ENCODE peak calls at places on chromosome 17, in ten cellular contexts. O, K, F, A, W, U, E, L, M and G are unnamed samples.

GRCh38 chr17:40293363-40293762 is 5.7 kb downstream of the CDC6 start:
- DNase-seq in O (no peak), K (no peak), F (no peak), A (no peak), W (no peak), U (no peak), E (no peak), L (no peak), M (no peak), G (no peak)

GRCh38 chr17:4908711-4909496 is 6.0 kb upstream of the CHRNE start:
- DNase-seq in O (peak), K (peak), F (peak), A (peak), W (peak), U (peak), E (peak), L (peak), M (peak), G (peak)

GRCh38 chr17:41687828-41688640 is 651 bp upstream of the EIF1 start:
- DNase-seq in O (peak), K (no peak), F (peak), A (peak), W (peak), U (peak), E (peak), L (peak), M (peak), G (no peak)

GRCh38 chr17:82092628-82092994 is 5.4 kb downstream of the FASN start:
- DNase-seq in O (no peak), K (no peak), F (no peak), A (no peak), W (peak), U (no peak), E (no peak), L (no peak), M (no peak), G (no peak)

GRCh38 chr17:56819030-56819429 is 14.7 kb downstream of the C17orf67 start:
- DNase-seq in O (no peak), K (no peak), F (no peak), A (no peak), W (no peak), U (no peak), E (no peak), L (no peak), M (no peak), G (no peak)

GRCh38 chr17:36749493-36749892 is 148.1 kb downstream of the MRM1 start:
- DNase-seq in O (no peak), K (no peak), F (no peak), A (no peak), W (no peak), U (no peak), E (no peak), L (peak), M (no peak), G (no peak)

GRCh38 chr17:36682804-36683203 is 81.4 kb downstream of the MRM1 start:
- DNase-seq in O (no peak), K (no peak), F (no peak), A (no peak), W (no peak), U (no peak), E (no peak), L (no peak), M (no peak), G (no peak)

GRCh38 chr17:17911003-17911613 is 61.1 kb downstream of the TOM1L2 start:
- DNase-seq in O (no peak), K (no peak), F (no peak), A (no peak), W (no peak), U (no peak), E (no peak), L (no peak), M (no peak), G (no peak)

GRCh38 chr17:28570716-28571254 is 539 bp downstream of the PIGS start:
- DNase-seq in O (peak), K (no peak), F (no peak), A (no peak), W (no peak), U (no peak), E (peak), L (peak), M (peak), G (no peak)

GRCh38 chr17:45261577-45262515 is at the start of gene SPATA32:
- DNase-seq in O (peak), K (no peak), F (peak), A (no peak), W (peak), U (no peak), E (no peak), L (no peak), M (peak), G (no peak)

GRCh38 chr17:65170839-65171238 is 33.7 kb downstream of the RGS9 start:
- DNase-seq in O (no peak), K (no peak), F (peak), A (no peak), W (peak), U (no peak), E (no peak), L (peak), M (no peak), G (peak)

GRCh38 chr17:40560592-40561293 is 4.5 kb downstream of the CCR7 start:
- DNase-seq in O (peak), K (peak), F (peak), A (peak), W (peak), U (no peak), E (no peak), L (no peak), M (peak), G (peak)

GRCh38 chr17:61139219-61139618 is 260.4 kb upstream of the TBX2 start:
- DNase-seq in O (no peak), K (peak), F (peak), A (peak), W (peak), U (no peak), E (peak), L (no peak), M (peak), G (peak)

GRCh38 chr17:64230551-64231408 is 32.3 kb downstream of the TEX2 start:
- DNase-seq in O (no peak), K (no peak), F (no peak), A (no peak), W (no peak), U (peak), E (peak), L (no peak), M (no peak), G (peak)

GRCh38 chr17:36592316-36592710 is 634 bp downstream of the DHRS11 start:
- DNase-seq in O (peak), K (peak), F (no peak), A (no peak), W (no peak), U (peak), E (peak), L (no peak), M (no peak), G (no peak)

GRCh38 chr17:12545877-12546513 is 119.7 kb upstream of the MYOCD start:
- DNase-seq in O (peak), K (no peak), F (no peak), A (no peak), W (no peak), U (peak), E (peak), L (no peak), M (peak), G (peak)

GRCh38 chr17:33013596-33014375 is 22.1 kb downstream of the SPACA3 start:
- DNase-seq in O (no peak), K (no peak), F (no peak), A (no peak), W (no peak), U (no peak), E (no peak), L (no peak), M (no peak), G (no peak)

GRCh38 chr17:76262732-76263344 is 2.3 kb upstream of the UBALD2 start:
- DNase-seq in O (no peak), K (peak), F (peak), A (peak), W (no peak), U (no peak), E (no peak), L (no peak), M (peak), G (no peak)

GRCh38 chr17:48131216-48131824 is 23.8 kb downstream of the SNX11 start:
- DNase-seq in O (peak), K (peak), F (peak), A (no peak), W (no peak), U (peak), E (peak), L (peak), M (peak), G (peak)

GRCh38 chr17:68378202-68379149 is 78.8 kb downstream of the WIPI1 start:
- DNase-seq in O (no peak), K (no peak), F (peak), A (no peak), W (peak), U (peak), E (peak), L (no peak), M (no peak), G (peak)

GRCh38 chr17:1590031-1590746 is 27.6 kb upstream of the PITPNA start:
- DNase-seq in O (peak), K (no peak), F (peak), A (no peak), W (peak), U (peak), E (peak), L (no peak), M (no peak), G (peak)

GRCh38 chr17:64032081-64032480 is 11.6 kb upstream of the ICAM2 start:
- DNase-seq in O (peak), K (no peak), F (no peak), A (no peak), W (no peak), U (no peak), E (no peak), L (no peak), M (no peak), G (peak)

GRCh38 chr17:20266806-20267458 is 200.4 kb downstream of the LGALS9B start:
- DNase-seq in O (peak), K (no peak), F (no peak), A (no peak), W (no peak), U (peak), E (peak), L (no peak), M (no peak), G (peak)

GRCh38 chr17:81263371-81264181 is 24.5 kb downstream of the NDUFAF8 start:
- DNase-seq in O (no peak), K (no peak), F (no peak), A (no peak), W (no peak), U (no peak), E (no peak), L (no peak), M (no peak), G (no peak)

GRCh38 chr17:9513266-9513665 is 62.4 kb downstream of the STX8 start:
- DNase-seq in O (no peak), K (no peak), F (no peak), A (no peak), W (no peak), U (no peak), E (no peak), L (no peak), M (no peak), G (no peak)

GRCh38 chr17:8826808-8827435 is 27.8 kb upstream of the MFSD6L start:
- DNase-seq in O (no peak), K (no peak), F (no peak), A (no peak), W (no peak), U (no peak), E (no peak), L (no peak), M (no peak), G (no peak)

GRCh38 chr17:80064696-80065095 is 28.3 kb downstream of the CCDC40 start:
- DNase-seq in O (no peak), K (no peak), F (no peak), A (no peak), W (no peak), U (no peak), E (no peak), L (no peak), M (no peak), G (no peak)

GRCh38 chr17:69812240-69812837 is 262.7 kb upstream of the KCNJ16 start:
- DNase-seq in O (no peak), K (no peak), F (no peak), A (no peak), W (no peak), U (peak), E (no peak), L (no peak), M (no peak), G (no peak)

GRCh38 chr17:3524024-3524423 is 33.6 kb downstream of the TRPV3 start:
- DNase-seq in O (no peak), K (no peak), F (no peak), A (no peak), W (peak), U (no peak), E (no peak), L (no peak), M (no peak), G (no peak)

GRCh38 chr17:1495265-1495664 is 2.8 kb upstream of the MYO1C start:
- DNase-seq in O (peak), K (no peak), F (no peak), A (no peak), W (peak), U (no peak), E (no peak), L (no peak), M (no peak), G (no peak)

GRCh38 chr17:82627405-82627804 is 20.8 kb downstream of the WDR45B start:
- DNase-seq in O (no peak), K (no peak), F (no peak), A (no peak), W (no peak), U (no peak), E (no peak), L (no peak), M (no peak), G (no peak)

GRCh38 chr17:58666858-58667267 is 25.0 kb downstream of the TEX14 start:
- DNase-seq in O (no peak), K (no peak), F (peak), A (peak), W (peak), U (peak), E (no peak), L (peak), M (no peak), G (no peak)

GRCh38 chr17:47252209-47252608 is 1.4 kb upstream of the ITGB3 start:
- DNase-seq in O (no peak), K (no peak), F (no peak), A (no peak), W (no peak), U (no peak), E (no peak), L (no peak), M (no peak), G (no peak)

GRCh38 chr17:58679263-58680037 is 12.4 kb downstream of the TEX14 start:
- DNase-seq in O (peak), K (no peak), F (no peak), A (no peak), W (no peak), U (peak), E (no peak), L (no peak), M (no peak), G (peak)

GRCh38 chr17:42358434-42358833 is 29.8 kb downstream of the STAT3 start:
- DNase-seq in O (no peak), K (no peak), F (no peak), A (no peak), W (no peak), U (no peak), E (no peak), L (no peak), M (no peak), G (no peak)

GRCh38 chr17:56681561-56682266 is 88.2 kb downstream of the NOG start:
- DNase-seq in O (peak), K (no peak), F (no peak), A (peak), W (no peak), U (peak), E (peak), L (no peak), M (no peak), G (peak)

GRCh38 chr17:30450125-30451027 is 26.8 kb upstream of the GOSR1 start:
- DNase-seq in O (no peak), K (no peak), F (no peak), A (no peak), W (no peak), U (no peak), E (no peak), L (no peak), M (no peak), G (peak)